ENCODE peak calls at places on chromosomes 5 and 9, in eight cellular contexts. One of them, this sample, is unnamed. For H3K4me1, the result is how much of the 10 kb centered on the place peaks cover.

GRCh38 chr5:163822548-163822947 is 317.1 kb downstream of the MAT2B start:
- DNase-seq in keratinocyte: no peak
- DNase-seq in GM23248: no peak
- DNase-seq in colonic mucosa: no peak
- DNase-seq in Panc1: no peak
- DNase-seq in hepatocyte: no peak
- DNase-seq in IMR-90: no peak
- DNase-seq in tibial artery: no peak
- DNase-seq in this sample: no peak

GRCh38 chr9:90309809-90310522 is 332.7 kb downstream of the DIRAS2 start:
- DNase-seq in keratinocyte: no peak
- DNase-seq in GM23248: no peak
- DNase-seq in colonic mucosa: no peak
- DNase-seq in Panc1: no peak
- DNase-seq in hepatocyte: peak
- DNase-seq in IMR-90: no peak
- DNase-seq in tibial artery: no peak
- DNase-seq in this sample: peak

GRCh38 chr5:69250593-69250992 is 15.9 kb downstream of the CDK7 start:
- DNase-seq in keratinocyte: no peak
- DNase-seq in GM23248: no peak
- DNase-seq in colonic mucosa: no peak
- DNase-seq in Panc1: no peak
- DNase-seq in hepatocyte: no peak
- DNase-seq in IMR-90: no peak
- DNase-seq in tibial artery: no peak
- DNase-seq in this sample: no peak

GRCh38 chr9:97740848-97741821 is 44.0 kb upstream of the XPA start:
- DNase-seq in keratinocyte: no peak
- DNase-seq in GM23248: peak
- DNase-seq in colonic mucosa: peak
- DNase-seq in Panc1: no peak
- DNase-seq in hepatocyte: peak
- DNase-seq in IMR-90: peak
- DNase-seq in tibial artery: peak
- DNase-seq in this sample: peak

GRCh38 chr5:179139111-179139935 is 79.2 kb downstream of the ZNF354C start:
- DNase-seq in keratinocyte: no peak
- DNase-seq in GM23248: no peak
- DNase-seq in colonic mucosa: no peak
- DNase-seq in Panc1: no peak
- DNase-seq in hepatocyte: no peak
- DNase-seq in IMR-90: no peak
- DNase-seq in tibial artery: no peak
- DNase-seq in this sample: no peak

GRCh38 chr9:3830296-3830695 is 304.5 kb upstream of the RFX3 start:
- DNase-seq in keratinocyte: no peak
- DNase-seq in GM23248: no peak
- DNase-seq in colonic mucosa: no peak
- DNase-seq in Panc1: no peak
- DNase-seq in hepatocyte: no peak
- DNase-seq in IMR-90: no peak
- DNase-seq in tibial artery: no peak
- DNase-seq in this sample: no peak

GRCh38 chr5:74104469-74104868 is 478.5 kb downstream of the ARHGEF28 start:
- DNase-seq in keratinocyte: no peak
- DNase-seq in GM23248: no peak
- DNase-seq in colonic mucosa: no peak
- DNase-seq in Panc1: no peak
- DNase-seq in hepatocyte: no peak
- DNase-seq in IMR-90: no peak
- DNase-seq in tibial artery: no peak
- DNase-seq in this sample: no peak

GRCh38 chr5:133285583-133286021 is 233.8 kb downstream of the HSPA4 start:
- DNase-seq in keratinocyte: peak
- DNase-seq in GM23248: peak
- DNase-seq in colonic mucosa: peak
- DNase-seq in Panc1: peak
- DNase-seq in hepatocyte: no peak
- DNase-seq in IMR-90: peak
- DNase-seq in tibial artery: no peak
- DNase-seq in this sample: peak

GRCh38 chr5:155983954-155984353 is 343.0 kb upstream of the SGCD start:
- DNase-seq in keratinocyte: no peak
- DNase-seq in GM23248: peak
- DNase-seq in colonic mucosa: no peak
- DNase-seq in Panc1: no peak
- DNase-seq in hepatocyte: no peak
- DNase-seq in IMR-90: peak
- DNase-seq in tibial artery: no peak
- DNase-seq in this sample: no peak

GRCh38 chr5:142699105-142699720 is 13.3 kb upstream of the FGF1 start:
- DNase-seq in keratinocyte: no peak
- DNase-seq in GM23248: peak
- DNase-seq in colonic mucosa: peak
- DNase-seq in Panc1: peak
- DNase-seq in hepatocyte: peak
- DNase-seq in IMR-90: peak
- DNase-seq in tibial artery: peak
- DNase-seq in this sample: peak

GRCh38 chr9:72583370-72583769 is 62.0 kb downstream of the TMC1 start:
- DNase-seq in keratinocyte: no peak
- DNase-seq in GM23248: peak
- DNase-seq in colonic mucosa: no peak
- DNase-seq in Panc1: no peak
- DNase-seq in hepatocyte: no peak
- DNase-seq in IMR-90: no peak
- DNase-seq in tibial artery: no peak
- DNase-seq in this sample: no peak

GRCh38 chr9:117354252-117354847 is 60.5 kb downstream of the ASTN2 start:
- DNase-seq in keratinocyte: no peak
- DNase-seq in GM23248: no peak
- DNase-seq in colonic mucosa: no peak
- DNase-seq in Panc1: no peak
- DNase-seq in hepatocyte: no peak
- DNase-seq in IMR-90: no peak
- DNase-seq in tibial artery: no peak
- DNase-seq in this sample: no peak

GRCh38 chr5:38468978-38469706 is 87.3 kb downstream of the LIFR start:
- DNase-seq in keratinocyte: no peak
- DNase-seq in GM23248: no peak
- DNase-seq in colonic mucosa: no peak
- DNase-seq in Panc1: no peak
- DNase-seq in hepatocyte: no peak
- DNase-seq in IMR-90: no peak
- DNase-seq in tibial artery: peak
- DNase-seq in this sample: no peak

GRCh38 chr5:50963647-50964584 is 297.5 kb downstream of the PARP8 start:
- DNase-seq in keratinocyte: no peak
- DNase-seq in GM23248: no peak
- DNase-seq in colonic mucosa: no peak
- DNase-seq in Panc1: no peak
- DNase-seq in hepatocyte: peak
- DNase-seq in IMR-90: no peak
- DNase-seq in tibial artery: no peak
- DNase-seq in this sample: no peak

GRCh38 chr9:96644137-96644536 is 11.0 kb downstream of the PRXL2C start:
- DNase-seq in keratinocyte: no peak
- DNase-seq in GM23248: no peak
- DNase-seq in colonic mucosa: no peak
- DNase-seq in Panc1: no peak
- DNase-seq in hepatocyte: no peak
- DNase-seq in IMR-90: no peak
- DNase-seq in tibial artery: no peak
- DNase-seq in this sample: no peak

GRCh38 chr9:120926397-120926928 is at the start of gene TRAF1:
- DNase-seq in keratinocyte: no peak
- DNase-seq in GM23248: no peak
- DNase-seq in colonic mucosa: no peak
- DNase-seq in Panc1: no peak
- DNase-seq in hepatocyte: no peak
- DNase-seq in IMR-90: peak
- DNase-seq in tibial artery: peak
- DNase-seq in this sample: no peak

GRCh38 chr9:764105-764524 is 77.4 kb upstream of the DMRT1 start:
- DNase-seq in keratinocyte: peak
- DNase-seq in GM23248: peak
- DNase-seq in colonic mucosa: peak
- DNase-seq in Panc1: peak
- DNase-seq in hepatocyte: peak
- DNase-seq in IMR-90: peak
- DNase-seq in tibial artery: peak
- DNase-seq in this sample: peak

GRCh38 chr5:78527054-78527884 is 121.3 kb downstream of the LHFPL2 start:
- DNase-seq in keratinocyte: no peak
- DNase-seq in GM23248: peak
- DNase-seq in colonic mucosa: peak
- DNase-seq in Panc1: no peak
- DNase-seq in hepatocyte: peak
- DNase-seq in IMR-90: peak
- DNase-seq in tibial artery: peak
- DNase-seq in this sample: peak
- H3K27ac ChIP-seq in keratinocyte: peak
- H3K27ac ChIP-seq in GM23248: peak
- H3K27ac ChIP-seq in colonic mucosa: peak
- H3K27ac ChIP-seq in Panc1: no peak
- H3K27ac ChIP-seq in hepatocyte: peak
- H3K27ac ChIP-seq in IMR-90: peak
- H3K27ac ChIP-seq in tibial artery: peak
- H3K27ac ChIP-seq in this sample: no peak

GRCh38 chr5:170251462-170251861 is 18.7 kb downstream of the C5orf58 start:
- DNase-seq in keratinocyte: no peak
- DNase-seq in GM23248: no peak
- DNase-seq in colonic mucosa: no peak
- DNase-seq in Panc1: no peak
- DNase-seq in hepatocyte: no peak
- DNase-seq in IMR-90: no peak
- DNase-seq in tibial artery: no peak
- DNase-seq in this sample: no peak
- H3K4me1 ChIP-seq in keratinocyte: under half
- H3K4me1 ChIP-seq in GM23248: under half
- H3K4me1 ChIP-seq in colonic mucosa: under half
- H3K4me1 ChIP-seq in Panc1: under half
- H3K4me1 ChIP-seq in hepatocyte: under half
- H3K4me1 ChIP-seq in IMR-90: under half
- H3K4me1 ChIP-seq in tibial artery: under half
- H3K4me1 ChIP-seq in this sample: under half

DNA sequence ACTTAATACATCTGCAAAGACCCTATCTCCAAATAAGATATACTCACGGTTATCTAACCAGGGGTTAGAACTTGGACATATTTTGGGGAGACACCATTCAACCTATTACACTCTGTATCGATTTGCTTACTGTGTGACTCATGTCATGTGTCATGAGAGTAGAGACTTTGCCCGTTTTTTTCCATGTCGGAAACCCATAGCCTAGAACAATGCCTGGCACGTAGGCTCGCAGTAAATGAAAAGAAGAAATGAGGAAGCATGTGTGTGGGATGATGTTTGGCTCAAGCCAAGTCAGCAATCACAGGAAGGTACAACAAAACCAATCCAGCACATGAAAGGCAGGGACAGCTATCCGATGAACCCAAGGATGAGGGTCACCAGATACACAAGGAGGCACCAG is 94.6 kb upstream of the DNAH5 start:
- DNase-seq in keratinocyte: no peak
- DNase-seq in GM23248: peak
- DNase-seq in colonic mucosa: no peak
- DNase-seq in Panc1: peak
- DNase-seq in hepatocyte: no peak
- DNase-seq in IMR-90: peak
- DNase-seq in tibial artery: no peak
- DNase-seq in this sample: no peak
- H3K4me3 ChIP-seq in keratinocyte: no peak
- H3K4me3 ChIP-seq in GM23248: peak
- H3K4me3 ChIP-seq in colonic mucosa: no peak
- H3K4me3 ChIP-seq in Panc1: no peak
- H3K4me3 ChIP-seq in hepatocyte: no peak
- H3K4me3 ChIP-seq in IMR-90: no peak
- H3K4me3 ChIP-seq in tibial artery: no peak
- H3K4me3 ChIP-seq in this sample: no peak

GRCh38 chr5:141002667-141002965 is 36.3 kb downstream of the PCDHAC2 start:
- DNase-seq in keratinocyte: no peak
- DNase-seq in GM23248: no peak
- DNase-seq in colonic mucosa: no peak
- DNase-seq in Panc1: no peak
- DNase-seq in hepatocyte: no peak
- DNase-seq in IMR-90: no peak
- DNase-seq in tibial artery: no peak
- DNase-seq in this sample: no peak

GRCh38 chr5:141003026-141003425 is 36.8 kb downstream of the PCDHAC2 start:
- DNase-seq in keratinocyte: no peak
- DNase-seq in GM23248: no peak
- DNase-seq in colonic mucosa: no peak
- DNase-seq in Panc1: no peak
- DNase-seq in hepatocyte: no peak
- DNase-seq in IMR-90: no peak
- DNase-seq in tibial artery: no peak
- DNase-seq in this sample: no peak

GRCh38 chr5:141001854-141002666 is 35.8 kb downstream of the PCDHAC2 start:
- DNase-seq in keratinocyte: no peak
- DNase-seq in GM23248: peak
- DNase-seq in colonic mucosa: peak
- DNase-seq in Panc1: no peak
- DNase-seq in hepatocyte: peak
- DNase-seq in IMR-90: no peak
- DNase-seq in tibial artery: no peak
- DNase-seq in this sample: no peak

GRCh38 chr5:141001466-141001853 is 35.2 kb downstream of the PCDHAC2 start:
- DNase-seq in keratinocyte: no peak
- DNase-seq in GM23248: no peak
- DNase-seq in colonic mucosa: no peak
- DNase-seq in Panc1: no peak
- DNase-seq in hepatocyte: peak
- DNase-seq in IMR-90: no peak
- DNase-seq in tibial artery: no peak
- DNase-seq in this sample: no peak

DNA sequence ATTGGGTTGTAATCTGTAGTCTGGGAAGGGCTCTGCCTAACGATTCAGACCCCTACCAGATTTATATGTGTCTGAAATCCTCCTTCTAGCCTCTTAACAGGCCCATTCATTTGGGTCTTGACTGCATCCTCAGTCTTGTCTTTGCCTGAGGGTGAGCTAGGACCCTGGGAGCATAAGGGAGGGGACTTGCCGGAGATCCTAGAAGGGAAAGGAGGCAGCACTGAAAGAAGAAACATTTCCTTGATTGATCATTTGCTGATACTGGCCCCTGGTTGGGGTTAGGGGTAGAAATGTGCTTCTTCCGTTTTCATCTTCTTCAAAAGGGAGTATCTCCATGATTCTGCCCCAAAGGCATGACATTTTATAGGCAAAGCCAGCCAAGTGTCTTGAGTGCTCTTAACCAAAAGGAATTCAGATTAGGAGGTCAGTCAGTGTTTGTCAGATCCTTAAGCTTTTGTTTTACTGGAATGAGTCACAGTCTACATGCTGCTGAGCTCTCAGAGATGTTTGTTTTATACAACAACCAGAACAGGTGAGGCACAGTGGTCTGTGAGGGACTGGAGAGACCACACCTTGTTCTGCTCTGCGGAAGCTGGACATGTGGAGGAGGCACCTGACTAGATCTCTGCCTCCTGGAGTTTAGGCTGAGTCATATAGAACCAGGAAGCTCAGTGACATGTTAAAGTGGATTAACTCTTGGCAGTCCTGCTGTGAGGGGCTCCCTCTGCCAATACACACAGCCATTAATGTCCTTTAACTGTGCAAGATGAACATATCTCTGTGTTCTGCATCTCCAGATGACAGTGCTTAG is 37.7 kb downstream of the PCDHAC2 start:
- DNase-seq in keratinocyte: peak
- DNase-seq in GM23248: peak
- DNase-seq in colonic mucosa: no peak
- DNase-seq in Panc1: peak
- DNase-seq in hepatocyte: peak
- DNase-seq in IMR-90: no peak
- DNase-seq in tibial artery: no peak
- DNase-seq in this sample: no peak
- H3K27ac ChIP-seq in keratinocyte: peak
- H3K27ac ChIP-seq in GM23248: no peak
- H3K27ac ChIP-seq in colonic mucosa: no peak
- H3K27ac ChIP-seq in Panc1: peak
- H3K27ac ChIP-seq in hepatocyte: peak
- H3K27ac ChIP-seq in IMR-90: no peak
- H3K27ac ChIP-seq in tibial artery: no peak
- H3K27ac ChIP-seq in this sample: no peak

This sample was measured in small intestine.